ENCODE peak calls at places on chromosomes 6 and 20, in eight cellular contexts. One of them, this sample, is unnamed.
A peak's percentile ranks its signal among the peaks of the same experiment; 100 is the strongest.

GRCh38 chr6:12208190-12208589 is 82.0 kb upstream of the EDN1 start:
- DNase-seq in pancreas: no peak
- DNase-seq in aorta: peak; percentile 55
- DNase-seq in breast epithelium: no peak
- DNase-seq in GF-D8: peak; percentile 73
- DNase-seq in ecto neural progenitor cell: no peak
- DNase-seq in naive B cell: no peak
- DNase-seq in neural crest cell: no peak
- DNase-seq in this sample: no peak

GRCh38 chr20:29873946-29874345 is 1383.5 kb upstream of the DEFB115 start:
- DNase-seq in pancreas: peak; percentile 27
- DNase-seq in aorta: peak; percentile 78
- DNase-seq in breast epithelium: peak; percentile 70
- DNase-seq in GF-D8: no peak
- DNase-seq in ecto neural progenitor cell: peak; percentile 79
- DNase-seq in naive B cell: no peak
- DNase-seq in neural crest cell: peak; percentile 21
- DNase-seq in this sample: no peak

GRCh38 chr6:148166339-148166949 is 176.2 kb upstream of the SASH1 start:
- DNase-seq in pancreas: no peak
- DNase-seq in aorta: no peak
- DNase-seq in breast epithelium: no peak
- DNase-seq in GF-D8: no peak
- DNase-seq in ecto neural progenitor cell: no peak
- DNase-seq in naive B cell: no peak
- DNase-seq in neural crest cell: no peak
- DNase-seq in this sample: no peak

GRCh38 chr20:39849664-39850063 is 839.4 kb downstream of the MAFB start:
- DNase-seq in pancreas: peak; percentile 49
- DNase-seq in aorta: peak; percentile 90
- DNase-seq in breast epithelium: peak; percentile 74
- DNase-seq in GF-D8: no peak
- DNase-seq in ecto neural progenitor cell: no peak
- DNase-seq in naive B cell: no peak
- DNase-seq in neural crest cell: no peak
- DNase-seq in this sample: no peak

GRCh38 chr20:52998268-52998667 is 26.1 kb downstream of the TSHZ2 start:
- DNase-seq in pancreas: no peak
- DNase-seq in aorta: no peak
- DNase-seq in breast epithelium: no peak
- DNase-seq in GF-D8: no peak
- DNase-seq in ecto neural progenitor cell: no peak
- DNase-seq in naive B cell: no peak
- DNase-seq in neural crest cell: no peak
- DNase-seq in this sample: no peak

GRCh38 chr6:159066479-159066878 is 21.7 kb upstream of the TAGAP start:
- DNase-seq in pancreas: no peak
- DNase-seq in aorta: no peak
- DNase-seq in breast epithelium: no peak
- DNase-seq in GF-D8: no peak
- DNase-seq in ecto neural progenitor cell: no peak
- DNase-seq in naive B cell: no peak
- DNase-seq in neural crest cell: no peak
- DNase-seq in this sample: no peak

GRCh38 chr6:142075516-142076101 is 57.1 kb upstream of the GJE1 start:
- DNase-seq in pancreas: no peak
- DNase-seq in aorta: no peak
- DNase-seq in breast epithelium: no peak
- DNase-seq in GF-D8: no peak
- DNase-seq in ecto neural progenitor cell: no peak
- DNase-seq in naive B cell: no peak
- DNase-seq in neural crest cell: no peak
- DNase-seq in this sample: no peak

GRCh38 chr20:6693178-6693807 is 74.2 kb upstream of the BMP2 start:
- DNase-seq in pancreas: no peak
- DNase-seq in aorta: no peak
- DNase-seq in breast epithelium: no peak
- DNase-seq in GF-D8: no peak
- DNase-seq in ecto neural progenitor cell: no peak
- DNase-seq in naive B cell: no peak
- DNase-seq in neural crest cell: no peak
- DNase-seq in this sample: no peak

GRCh38 chr6:129279343-129280104 is 396.6 kb downstream of the LAMA2 start:
- DNase-seq in pancreas: no peak
- DNase-seq in aorta: no peak
- DNase-seq in breast epithelium: no peak
- DNase-seq in GF-D8: no peak
- DNase-seq in ecto neural progenitor cell: no peak
- DNase-seq in naive B cell: no peak
- DNase-seq in neural crest cell: no peak
- DNase-seq in this sample: no peak

GRCh38 chr6:41778895-41779294 is 805 bp downstream of the FRS3 start:
- DNase-seq in pancreas: no peak
- DNase-seq in aorta: no peak
- DNase-seq in breast epithelium: no peak
- DNase-seq in GF-D8: no peak
- DNase-seq in ecto neural progenitor cell: no peak
- DNase-seq in naive B cell: no peak
- DNase-seq in neural crest cell: no peak
- DNase-seq in this sample: no peak

GRCh38 chr20:24382775-24383174 is 86.7 kb upstream of the SYNDIG1 start:
- DNase-seq in pancreas: peak; percentile 18
- DNase-seq in aorta: no peak
- DNase-seq in breast epithelium: no peak
- DNase-seq in GF-D8: no peak
- DNase-seq in ecto neural progenitor cell: peak; percentile 16
- DNase-seq in naive B cell: no peak
- DNase-seq in neural crest cell: no peak
- DNase-seq in this sample: no peak

GRCh38 chr6:12472601-12473038 is 182.5 kb downstream of the EDN1 start:
- DNase-seq in pancreas: peak; percentile 22
- DNase-seq in aorta: peak; percentile 81
- DNase-seq in breast epithelium: peak; percentile 55
- DNase-seq in GF-D8: no peak
- DNase-seq in ecto neural progenitor cell: no peak
- DNase-seq in naive B cell: no peak
- DNase-seq in neural crest cell: no peak
- DNase-seq in this sample: no peak

GRCh38 chr20:63641146-63641791 is 12.0 kb downstream of the STMN3 start:
- DNase-seq in pancreas: no peak
- DNase-seq in aorta: peak; percentile 63
- DNase-seq in breast epithelium: no peak
- DNase-seq in GF-D8: no peak
- DNase-seq in ecto neural progenitor cell: no peak
- DNase-seq in naive B cell: peak; percentile 64
- DNase-seq in neural crest cell: no peak
- DNase-seq in this sample: peak; percentile 79

GRCh38 chr6:110484321-110484720 is 7.9 kb upstream of the SLC22A16 start:
- DNase-seq in pancreas: no peak
- DNase-seq in aorta: no peak
- DNase-seq in breast epithelium: no peak
- DNase-seq in GF-D8: peak; percentile 94
- DNase-seq in ecto neural progenitor cell: no peak
- DNase-seq in naive B cell: no peak
- DNase-seq in neural crest cell: no peak
- DNase-seq in this sample: no peak

GRCh38 chr6:149951626-149952025 is 9.8 kb downstream of the ULBP2 start:
- DNase-seq in pancreas: no peak
- DNase-seq in aorta: no peak
- DNase-seq in breast epithelium: no peak
- DNase-seq in GF-D8: no peak
- DNase-seq in ecto neural progenitor cell: no peak
- DNase-seq in naive B cell: no peak
- DNase-seq in neural crest cell: no peak
- DNase-seq in this sample: no peak

GRCh38 chr20:45781391-45781931 is 10.2 kb downstream of the WFDC3 start:
- DNase-seq in pancreas: no peak
- DNase-seq in aorta: peak; percentile 57
- DNase-seq in breast epithelium: no peak
- DNase-seq in GF-D8: no peak
- DNase-seq in ecto neural progenitor cell: no peak
- DNase-seq in naive B cell: no peak
- DNase-seq in neural crest cell: no peak
- DNase-seq in this sample: no peak

GRCh38 chr20:31661625-31662371 is 24.1 kb downstream of the COX4I2 start:
- DNase-seq in pancreas: peak; percentile 84
- DNase-seq in aorta: peak; percentile 87
- DNase-seq in breast epithelium: peak; percentile 70
- DNase-seq in GF-D8: no peak
- DNase-seq in ecto neural progenitor cell: peak; percentile 89
- DNase-seq in naive B cell: peak; percentile 68
- DNase-seq in neural crest cell: peak; percentile 89
- DNase-seq in this sample: peak; percentile 71

GRCh38 chr20:59525500-59526241 is 78.7 kb upstream of the PHACTR3 start:
- DNase-seq in pancreas: peak; percentile 63
- DNase-seq in aorta: peak; percentile 54
- DNase-seq in breast epithelium: no peak
- DNase-seq in GF-D8: no peak
- DNase-seq in ecto neural progenitor cell: peak; percentile 87
- DNase-seq in naive B cell: no peak
- DNase-seq in neural crest cell: peak; percentile 87
- DNase-seq in this sample: peak; percentile 66

GRCh38 chr20:50309280-50309763 is 118.7 kb downstream of the CEBPB start:
- DNase-seq in pancreas: no peak
- DNase-seq in aorta: no peak
- DNase-seq in breast epithelium: no peak
- DNase-seq in GF-D8: no peak
- DNase-seq in ecto neural progenitor cell: no peak
- DNase-seq in naive B cell: no peak
- DNase-seq in neural crest cell: no peak
- DNase-seq in this sample: no peak

This sample was measured in 8988T.